ENCODE peak calls at places on chromosomes 4 and X, in five cellular contexts. G, N, C, M and L are unnamed samples.

GRCh38 chrX:153703036-153703370 is 15.3 kb downstream of the SLC6A8 start:
- DNase-seq in G (no peak), N (no peak), C (no peak), M (peak), L (no peak)

GRCh38 chr4:78954048-78954666 is 14.9 kb upstream of the PAQR3 start:
- DNase-seq in G (peak), N (no peak), C (peak), M (no peak), L (no peak)

GRCh38 chr4:159357350-159357749 is 254.5 kb downstream of the RAPGEF2 start:
- DNase-seq in G (no peak), N (no peak), C (no peak), M (no peak), L (no peak)

GRCh38 chr4:128371004-128371777 is 83.6 kb upstream of the PGRMC2 start:
- DNase-seq in G (no peak), N (no peak), C (no peak), M (no peak), L (no peak)

GRCh38 chr4:6032249-6033244 is 14.3 kb upstream of the C4orf50 start:
- DNase-seq in G (no peak), N (no peak), C (no peak), M (peak), L (no peak)

GRCh38 chr4:73523126-73523525 is 41.6 kb downstream of the AFM start:
- DNase-seq in G (no peak), N (no peak), C (no peak), M (no peak), L (no peak)

GRCh38 chr4:159144112-159144694 is 41.3 kb downstream of the RAPGEF2 start:
- DNase-seq in G (no peak), N (no peak), C (no peak), M (no peak), L (no peak)

GRCh38 chr4:72468904-72469502 is 100.0 kb downstream of the ADAMTS3 start:
- DNase-seq in G (peak), N (no peak), C (peak), M (no peak), L (no peak)

GRCh38 chrX:56000169-56000568 is 232.0 kb upstream of the KLF8 start:
- DNase-seq in G (no peak), N (no peak), C (no peak), M (no peak), L (no peak)

GRCh38 chr4:161919442-161920220 is 244.2 kb downstream of the FSTL5 start:
- DNase-seq in G (no peak), N (no peak), C (no peak), M (no peak), L (no peak)

GRCh38 chr4:188439641-188440311 is 300.5 kb downstream of the TRIML1 start:
- DNase-seq in G (no peak), N (no peak), C (no peak), M (peak), L (peak)

GRCh38 chrX:104647084-104647483 is 81.1 kb downstream of the IL1RAPL2 start:
- DNase-seq in G (no peak), N (no peak), C (no peak), M (no peak), L (no peak)

GRCh38 chr4:90069151-90069550 is 58.0 kb upstream of the CCSER1 start:
- DNase-seq in G (peak), N (no peak), C (no peak), M (no peak), L (no peak)

GRCh38 chrX:5337160-5337559 is 891.5 kb downstream of the NLGN4X start:
- DNase-seq in G (no peak), N (no peak), C (no peak), M (no peak), L (no peak)

GRCh38 chr4:58553679-58554078 is 1443.5 kb upstream of the IGFBP7 start:
- DNase-seq in G (no peak), N (no peak), C (no peak), M (no peak), L (no peak)

GRCh38 chr4:101944649-101945048 is 154.1 kb downstream of the BANK1 start:
- DNase-seq in G (no peak), N (no peak), C (peak), M (no peak), L (no peak)

GRCh38 chr4:57147335-57148060 is 37.3 kb upstream of the IGFBP7 start:
- DNase-seq in G (no peak), N (no peak), C (no peak), M (no peak), L (no peak)

GRCh38 chr4:127965803-127966175 is 583 bp downstream of the ABHD18 start:
- DNase-seq in G (peak), N (peak), C (peak), M (peak), L (no peak)

GRCh38 chrX:80335062-80335830 is 85.0 kb upstream of the TENT5D start:
- DNase-seq in G (no peak), N (no peak), C (peak), M (peak), L (no peak)

GRCh38 chr4:75672461-75673026 is 667 bp downstream of the G3BP2 start:
- DNase-seq in G (peak), N (peak), C (peak), M (peak), L (peak)
- TF ChIP-seq POLR2AphosphoS5 in G (peak), N (no peak), C (no peak), M (peak), L (no peak)

DNA sequence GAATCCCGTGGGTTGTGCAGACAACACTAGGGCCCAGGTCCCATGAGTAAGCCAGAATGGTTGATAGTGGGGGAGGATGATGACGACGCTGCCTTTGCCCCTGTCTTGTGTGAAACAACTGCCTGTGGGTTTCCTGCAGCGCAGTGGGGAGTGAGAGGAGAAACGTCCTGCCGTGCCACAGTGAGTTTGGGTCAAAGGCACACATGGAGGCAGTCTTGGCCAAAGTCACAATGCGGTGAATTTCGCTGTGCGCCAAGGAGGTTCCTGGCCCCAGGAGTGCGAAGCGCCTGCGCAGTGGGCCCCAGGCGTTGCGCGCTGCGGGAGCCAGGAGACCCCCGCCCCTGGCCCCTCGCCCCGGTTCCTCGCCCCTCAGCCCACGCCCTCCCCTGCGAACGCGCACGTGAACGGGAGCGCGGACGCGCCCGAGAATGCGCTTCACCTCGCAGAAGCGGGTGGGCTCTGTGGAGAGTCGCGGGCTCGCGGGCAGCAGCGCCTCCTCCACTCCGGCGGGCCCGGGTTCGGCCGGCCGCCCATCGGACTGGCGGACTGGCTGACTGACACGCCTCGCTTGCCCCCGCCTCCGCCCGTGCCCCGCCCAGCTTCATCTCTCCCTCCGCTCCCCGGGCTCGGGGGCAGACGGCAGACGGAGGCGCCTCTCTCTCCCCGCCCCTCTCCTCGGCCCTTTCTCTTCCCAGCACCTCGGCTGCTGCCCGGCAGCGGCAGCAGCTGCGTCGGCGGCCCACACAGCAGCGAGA is at the start of gene NUDT10:
- DNase-seq in G (no peak), N (no peak), C (peak), M (no peak), L (no peak)
- TF ChIP-seq POLR2AphosphoS5 in G (no peak), N (no peak), C (peak), M (no peak), L (no peak)

DNA sequence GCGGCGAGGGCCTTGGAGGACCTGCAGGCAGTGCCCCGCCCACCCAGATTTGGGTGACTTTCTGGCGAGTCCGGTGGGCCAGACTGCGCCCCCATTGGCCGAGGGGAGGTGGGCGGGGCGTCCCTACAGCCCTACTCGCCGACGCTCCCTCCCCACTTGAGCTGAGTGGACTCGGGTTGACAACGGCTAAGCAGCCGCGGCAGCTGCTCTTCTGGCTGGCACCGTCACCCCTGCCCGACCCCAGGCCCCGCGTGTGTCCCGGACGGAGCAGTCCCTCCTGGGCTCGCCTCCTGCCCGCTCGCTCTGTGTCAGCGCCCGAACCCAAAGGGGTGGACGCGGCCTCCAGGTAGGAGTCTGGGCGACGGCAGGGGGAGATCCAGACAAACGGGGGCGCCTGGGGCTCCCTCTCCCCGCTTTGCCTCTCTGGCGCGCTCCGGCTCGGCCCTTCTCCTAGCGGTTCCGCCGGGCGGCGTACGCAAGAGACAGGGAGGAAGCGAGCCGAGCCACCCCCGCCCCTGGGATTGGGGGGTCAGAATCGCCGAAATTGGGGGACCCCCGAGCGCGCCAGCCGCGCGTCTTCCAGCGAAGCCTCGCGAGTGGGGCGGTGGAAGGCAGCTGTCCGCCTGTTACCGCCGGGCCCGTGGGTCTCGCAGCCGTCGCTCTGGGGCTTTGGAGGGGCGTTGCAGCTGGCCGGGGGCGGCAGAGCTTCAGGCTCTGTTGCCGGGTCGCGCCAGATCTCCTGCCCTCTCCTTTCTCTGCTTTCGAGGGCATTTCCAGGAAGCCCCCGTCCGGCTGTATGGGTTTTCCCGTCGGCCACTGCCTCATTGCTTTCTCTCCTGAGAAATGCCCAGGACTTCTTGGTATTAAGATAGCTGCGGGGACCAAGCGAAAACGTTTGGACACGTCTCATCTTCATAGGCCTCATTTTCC is 46.3 kb downstream of the STARD8 start:
- DNase-seq in G (no peak), N (no peak), C (peak), M (peak), L (no peak)
- TF ChIP-seq POLR2AphosphoS5 in G (no peak), N (no peak), C (peak), M (peak), L (peak)

DNA sequence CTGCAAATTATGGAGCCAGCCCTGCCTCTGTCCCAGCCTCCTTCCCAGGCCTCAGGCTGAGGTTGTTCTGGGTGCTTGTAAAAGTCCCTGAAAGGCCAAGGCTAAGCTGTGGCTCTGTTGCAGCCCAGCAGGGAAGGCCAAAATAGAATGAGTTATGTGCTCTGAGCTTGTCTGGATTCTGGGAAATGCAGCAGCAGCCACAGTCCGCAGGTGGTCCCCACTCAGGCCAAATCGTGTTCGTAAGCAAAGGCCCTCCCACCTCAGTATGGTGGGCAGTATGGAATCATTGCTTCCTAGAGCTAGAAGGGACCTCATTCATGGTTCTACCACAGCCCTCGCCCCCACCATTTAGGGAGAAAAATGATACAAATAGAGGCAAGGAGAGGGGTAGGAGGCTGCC is 4.7 kb upstream of the TCEAL1 start:
- DNase-seq in G (no peak), N (no peak), C (no peak), M (no peak), L (no peak)
- TF ChIP-seq POLR2AphosphoS5 in G (no peak), N (no peak), C (no peak), M (no peak), L (no peak)

GRCh38 chr4:143407475-143407874 is 70.8 kb downstream of the GAB1 start:
- DNase-seq in G (no peak), N (no peak), C (no peak), M (no peak), L (no peak)
- TF ChIP-seq POLR2AphosphoS5 in G (no peak), N (no peak), C (no peak), M (no peak), L (no peak)

DNA sequence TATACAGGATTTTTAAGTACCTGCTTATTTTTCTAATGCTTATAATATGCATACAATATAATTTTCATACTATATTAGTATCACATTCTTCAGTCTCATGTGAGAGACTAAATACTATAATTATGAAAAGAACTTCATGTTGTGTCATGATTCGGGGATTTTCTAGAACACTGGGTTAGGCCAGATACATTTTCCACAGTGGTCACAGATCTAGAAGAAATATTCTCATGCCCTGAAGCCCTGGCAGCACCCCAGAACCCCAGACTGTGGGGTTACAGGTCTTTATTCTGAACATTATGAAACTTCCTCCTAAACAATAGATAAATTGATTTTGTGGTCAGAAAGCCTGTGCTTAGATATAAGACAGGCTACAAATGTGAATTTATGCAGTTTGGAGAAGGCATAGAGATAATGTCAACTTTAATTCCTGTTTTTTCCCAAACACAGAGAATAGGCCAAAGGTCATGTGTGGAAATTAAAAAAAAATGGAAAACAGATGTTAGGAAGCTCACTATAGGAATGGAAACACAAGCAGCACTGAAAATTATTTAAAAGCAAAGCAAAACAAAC is 492.9 kb downstream of the SPRY1 start:
- DNase-seq in G (no peak), N (no peak), C (no peak), M (no peak), L (no peak)
- TF ChIP-seq POLR2AphosphoS5 in G (no peak), N (no peak), C (no peak), M (no peak), L (no peak)

GRCh38 chr4:1533501-1534064 is 127.3 kb upstream of the NKX1-1 start:
- DNase-seq in G (no peak), N (no peak), C (no peak), M (no peak), L (no peak)

GRCh38 chr4:1534876-1535526 is 128.8 kb upstream of the NKX1-1 start:
- DNase-seq in G (no peak), N (no peak), C (no peak), M (no peak), L (no peak)

GRCh38 chr4:1532549-1533395 is 126.5 kb upstream of the NKX1-1 start:
- DNase-seq in G (no peak), N (no peak), C (no peak), M (no peak), L (no peak)

GRCh38 chr4:1535926-1536578 is 129.8 kb upstream of the NKX1-1 start:
- DNase-seq in G (no peak), N (no peak), C (no peak), M (no peak), L (no peak)

GRCh38 chr4:1534076-1534872 is 128.0 kb upstream of the NKX1-1 start:
- DNase-seq in G (no peak), N (no peak), C (no peak), M (no peak), L (no peak)
- TF ChIP-seq POLR2AphosphoS5 in G (no peak), N (no peak), C (no peak), M (no peak), L (no peak)

DNA sequence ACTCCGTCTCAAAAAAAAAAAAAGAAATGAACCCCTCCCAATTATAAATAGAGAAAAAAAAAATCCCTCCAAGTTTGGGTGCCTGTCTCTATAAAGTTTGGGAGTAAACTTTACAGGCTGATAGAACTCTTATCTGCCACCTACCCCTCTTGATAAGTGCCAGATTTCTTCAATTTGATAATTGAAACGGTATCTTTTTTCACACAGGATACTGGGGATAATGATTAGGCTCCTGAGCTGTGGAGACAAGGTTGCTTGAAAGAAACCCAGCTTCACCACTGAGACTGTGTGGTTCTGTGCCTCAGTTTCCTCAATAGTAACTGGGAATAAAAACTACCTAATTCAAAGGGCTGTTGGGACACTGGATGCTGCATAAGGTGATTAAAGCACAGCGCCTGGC is 606 bp downstream of the EFHC2 start:
- DNase-seq in G (no peak), N (no peak), C (no peak), M (no peak), L (no peak)
- TF ChIP-seq POLR2AphosphoS5 in G (no peak), N (no peak), C (no peak), M (no peak), L (no peak)

GRCh38 chr4:973431-974397 is at the start of gene DGKQ:
- DNase-seq in G (no peak), N (peak), C (peak), M (peak), L (peak)
- TF ChIP-seq POLR2AphosphoS5 in G (peak), N (no peak), C (peak), M (no peak), L (peak)